ENCODE peak calls at places on chromosomes 11 and 22, in eight cellular contexts. V is IMR-90; J is right atrium auricular region; A is lower lobe of right lung; Q is HS-5; B is activated T-helper 9 cell treated with anti-CD3 and anti-CD28 coated beads, Interleukin-2, amount 50 U/mL, for 16 hours; L is tibial artery; M is Karpas-422. Y is an unnamed sample.

GRCh38 chr22:30115705-30116104 is 35.4 kb downstream of the HORMAD2 start:
- DNase-seq in V (peak), J (no peak), A (no peak), Q (no peak), B (no peak), L (no peak), M (no peak), Y (no peak)

GRCh38 chr22:47439643-47440265 is 677.3 kb downstream of the TBC1D22A start:
- DNase-seq in V (no peak), J (no peak), A (no peak), Q (no peak), B (no peak), L (no peak), M (no peak), Y (no peak)

GRCh38 chr11:38005597-38005996 is 1407.6 kb upstream of the RAG2 start:
- DNase-seq in V (peak), J (no peak), A (no peak), Q (no peak), B (no peak), L (no peak), M (no peak), Y (no peak)

GRCh38 chr22:47163876-47164513 is 401.5 kb downstream of the TBC1D22A start:
- DNase-seq in V (no peak), J (no peak), A (peak), Q (no peak), B (no peak), L (peak), M (no peak), Y (peak)

GRCh38 chr11:124942446-124943202 is 6.8 kb upstream of the HEPACAM start:
- DNase-seq in V (no peak), J (no peak), A (no peak), Q (no peak), B (no peak), L (no peak), M (no peak), Y (no peak)

GRCh38 chr11:43392713-43393112 is 34.0 kb downstream of the TTC17 start:
- DNase-seq in V (no peak), J (no peak), A (no peak), Q (no peak), B (no peak), L (no peak), M (no peak), Y (no peak)

GRCh38 chr11:113176561-113176960 is 137.8 kb upstream of the TTC12 start:
- DNase-seq in V (no peak), J (no peak), A (no peak), Q (no peak), B (no peak), L (no peak), M (no peak), Y (no peak)

GRCh38 chr22:33180371-33180770 is 122.2 kb upstream of the SYN3 start:
- DNase-seq in V (no peak), J (no peak), A (no peak), Q (no peak), B (no peak), L (no peak), M (no peak), Y (no peak)

GRCh38 chr22:40308999-40309578 is 37.2 kb upstream of the ADSL start:
- DNase-seq in V (no peak), J (no peak), A (no peak), Q (no peak), B (no peak), L (no peak), M (no peak), Y (no peak)

GRCh38 chr22:34804588-34804987 is 261.4 kb upstream of the ISX start:
- DNase-seq in V (no peak), J (no peak), A (no peak), Q (no peak), B (no peak), L (no peak), M (peak), Y (no peak)

GRCh38 chr11:61587541-61587941 is 6.7 kb upstream of the SYT7 start:
- DNase-seq in V (no peak), J (no peak), A (peak), Q (no peak), B (no peak), L (no peak), M (no peak), Y (no peak)

GRCh38 chr11:69656536-69657455 is 15.8 kb downstream of the CCND1 start:
- DNase-seq in V (peak), J (no peak), A (peak), Q (no peak), B (no peak), L (peak), M (no peak), Y (no peak)

GRCh38 chr11:116605543-116605942 is 167.2 kb downstream of the BUD13 start:
- DNase-seq in V (peak), J (no peak), A (no peak), Q (no peak), B (no peak), L (no peak), M (peak), Y (no peak)

GRCh38 chr11:86638673-86639072 is 33.7 kb downstream of the ME3 start:
- DNase-seq in V (no peak), J (no peak), A (no peak), Q (no peak), B (no peak), L (no peak), M (no peak), Y (no peak)

GRCh38 chr11:65291613-65292012 is 23.1 kb upstream of the CDC42EP2 start:
- DNase-seq in V (peak), J (no peak), A (no peak), Q (no peak), B (no peak), L (no peak), M (no peak), Y (no peak)

GRCh38 chr22:39705386-39705785 is 134.8 kb downstream of the CACNA1I start:
- DNase-seq in V (no peak), J (no peak), A (no peak), Q (no peak), B (no peak), L (no peak), M (no peak), Y (no peak)

GRCh38 chr22:44380716-44381500 is 68.2 kb upstream of the SHISAL1 start:
- DNase-seq in V (no peak), J (no peak), A (peak), Q (no peak), B (no peak), L (no peak), M (no peak), Y (peak)

GRCh38 chr22:39184586-39185577 is 32.4 kb upstream of the CBX7 start:
- DNase-seq in V (no peak), J (no peak), A (peak), Q (no peak), B (no peak), L (peak), M (no peak), Y (peak)

GRCh38 chr11:120168960-120169681 is 31.2 kb upstream of the TRIM29 start:
- DNase-seq in V (peak), J (peak), A (peak), Q (no peak), B (peak), L (peak), M (no peak), Y (peak)

GRCh38 chr11:124481365-124482323 is 36.1 kb upstream of the OR8B8 start:
- DNase-seq in V (peak), J (no peak), A (no peak), Q (no peak), B (no peak), L (no peak), M (no peak), Y (no peak)

GRCh38 chr11:61844909-61845565 is 16.9 kb downstream of the FADS2 start:
- DNase-seq in V (no peak), J (no peak), A (no peak), Q (no peak), B (no peak), L (no peak), M (no peak), Y (no peak)

GRCh38 chr11:19419813-19420212 is 179.1 kb upstream of the E2F8 start:
- DNase-seq in V (peak), J (no peak), A (no peak), Q (no peak), B (no peak), L (no peak), M (no peak), Y (no peak)

Y was measured in cardiac septum.